ENCODE peak calls at places on chromosomes 11 and 22, in four cellular contexts. S, H, Z and E are unnamed samples.

GRCh38 chr11:79235696-79236095 is 205.1 kb downstream of the TENM4 start:
- DNase-seq in S (no peak), H (no peak), Z (no peak), E (no peak)

GRCh38 chr11:125069008-125069407 is 5.9 kb downstream of the SLC37A2 start:
- DNase-seq in S (no peak), Z (no peak), H (no peak), E (no peak)

GRCh38 chr11:45023065-45023365 is 72.3 kb upstream of the TP53I11 start:
- DNase-seq in S (no peak), Z (peak), H (no peak), E (no peak)

GRCh38 chr11:11148104-11148509 is 204.9 kb downstream of the CSNK2A3 start:
- DNase-seq in S (peak), H (peak), Z (peak), E (no peak)

GRCh38 chr22:37473437-37473946 is 12.7 kb downstream of the MFNG start:
- DNase-seq in H (no peak), S (no peak), Z (no peak), E (no peak)

GRCh38 chr22:25172153-25172552 is 27.5 kb upstream of the CRYBB3 start:
- DNase-seq in H (no peak), Z (no peak), S (no peak), E (no peak)

GRCh38 chr22:37331034-37331428 is 48.7 kb downstream of the CYTH4 start:
- DNase-seq in H (no peak), Z (peak), S (no peak), E (no peak)

GRCh38 chr11:23554002-23554401 is 693.7 kb upstream of the CCDC179 start:
- DNase-seq in H (no peak), Z (no peak), S (no peak), E (no peak)

GRCh38 chr22:47372596-47373385 is 610.3 kb downstream of the TBC1D22A start:
- DNase-seq in S (no peak), H (no peak), Z (no peak), E (no peak)

GRCh38 chr11:7643323-7643722 is 30.0 kb downstream of the CYB5R2 start:
- DNase-seq in Z (no peak), H (no peak), S (no peak), E (no peak)

GRCh38 chr11:130037058-130037457 is 32.6 kb upstream of the APLP2 start:
- DNase-seq in Z (peak), S (no peak), H (no peak), E (no peak)

GRCh38 chr11:44658451-44658850 is 68.3 kb upstream of the TSPAN18 start:
- DNase-seq in Z (no peak), S (no peak), H (no peak), E (peak)

GRCh38 chr11:33893711-33894401 is 2.0 kb upstream of the LMO2 start:
- DNase-seq in Z (no peak), H (no peak), S (peak), E (no peak)

GRCh38 chr22:38017272-38017920 is 33.0 kb upstream of the SOX10 start:
- DNase-seq in Z (peak), H (peak), S (no peak), E (no peak)

GRCh38 chr11:67644042-67644441 is 4.5 kb upstream of the TBX10 start:
- DNase-seq in S (no peak), Z (no peak), H (no peak), E (no peak)

GRCh38 chr22:30472994-30473720 is 1.3 kb upstream of the SEC14L3 start:
- DNase-seq in Z (no peak), S (no peak), H (no peak), E (no peak)

GRCh38 chr22:23970816-23971482 is 3.3 kb downstream of the DDT start:
- DNase-seq in S (no peak), H (no peak), Z (no peak), E (no peak)